ENCODE peak calls at places on chromosomes 13 and 19, in six cellular contexts. O is dorsolateral prefrontal cortex, U is choroid plexus epithelial cell, G is brain microvascular endothelial cell, A is A549, N is neural progenitor cell. W is an unnamed sample.

GRCh38 chr13:38564751-38565150 is 122.1 kb upstream of the FREM2 start:
- DNase-seq in O (no peak), U (no peak), G (no peak), A (no peak), N (no peak), W (no peak)

GRCh38 chr19:8515317-8515716 is 1.4 kb upstream of the ZNF414 start:
- DNase-seq in O (no peak), U (peak; percentile 12), G (no peak), A (no peak), N (no peak), W (no peak)

GRCh38 chr13:100336795-100337516 is 248.1 kb downstream of the PCCA start:
- DNase-seq in O (no peak), U (no peak), G (no peak), A (no peak), N (no peak), W (no peak)

GRCh38 chr19:7775761-7776160 is 12.7 kb downstream of the CLEC4M start:
- DNase-seq in O (no peak), U (no peak), G (no peak), A (no peak), N (no peak), W (no peak)

GRCh38 chr19:11481777-11482383 is 1.0 kb upstream of the ELAVL3 start:
- DNase-seq in O (peak; percentile 99), U (peak; percentile 90), G (peak; percentile 77), A (peak; percentile 90), N (peak; percentile 92), W (peak; percentile 67)

GRCh38 chr13:94031609-94032008 is 447.9 kb downstream of the DCT start:
- DNase-seq in O (no peak), U (peak; percentile 20), G (no peak), A (no peak), N (no peak), W (no peak)

GRCh38 chr13:24688901-24689300 is 8.7 kb downstream of the ATP12A start:
- DNase-seq in O (no peak), U (no peak), G (no peak), A (no peak), N (no peak), W (no peak)

GRCh38 chr19:46132508-46133100 is 8.1 kb upstream of the IGFL3 start:
- DNase-seq in O (no peak), U (no peak), G (no peak), A (no peak), N (no peak), W (no peak)

GRCh38 chr13:97974773-97975172 is 21.3 kb downstream of the IPO5 start:
- DNase-seq in O (no peak), U (peak; percentile 28), G (no peak), A (no peak), N (no peak), W (no peak)

GRCh38 chr19:7913652-7914051 is 978 bp upstream of the TGFBR3L start:
- DNase-seq in O (no peak), U (no peak), G (no peak), A (no peak), N (no peak), W (no peak)

GRCh38 chr13:35723820-35724219 is 247.3 kb upstream of the MAB21L1 start:
- DNase-seq in O (no peak), U (peak; percentile 56), G (peak; percentile 78), A (no peak), N (no peak), W (peak; percentile 47)

GRCh38 chr13:99642006-99642405 is 140.7 kb downstream of the TM9SF2 start:
- DNase-seq in O (no peak), U (no peak), G (no peak), A (no peak), N (no peak), W (no peak)

GRCh38 chr19:9962623-9963290 is 26.4 kb upstream of the OLFM2 start:
- DNase-seq in O (no peak), U (no peak), G (no peak), A (no peak), N (no peak), W (no peak)

GRCh38 chr13:76885203-76886004 is 801 bp downstream of the KCTD12 start:
- DNase-seq in O (peak; percentile 64), U (peak; percentile 86), G (peak; percentile 67), A (peak; percentile 66), N (peak; percentile 79), W (peak; percentile 81)

GRCh38 chr13:43058318-43058674 is 34.9 kb downstream of the DNAJC15 start:
- DNase-seq in O (no peak), U (peak; percentile 73), G (peak; percentile 81), A (peak; percentile 82), N (no peak), W (no peak)

GRCh38 chr13:98313938-98314292 is 136.8 kb upstream of the RNF113B start:
- DNase-seq in O (no peak), U (no peak), G (no peak), A (no peak), N (no peak), W (no peak)

GRCh38 chr19:7676376-7676775 is 514 bp upstream of the MCEMP1 start:
- DNase-seq in O (no peak), U (no peak), G (no peak), A (no peak), N (no peak), W (no peak)

GRCh38 chr13:19810996-19811881 is 28.5 kb upstream of the PSPC1 start:
- DNase-seq in O (no peak), U (peak; percentile 67), G (peak; percentile 8), A (no peak), N (no peak), W (no peak)

GRCh38 chr19:2041686-2042484 is 9.2 kb downstream of the MKNK2 start:
- DNase-seq in O (peak; percentile 96), U (peak; percentile 96), G (peak; percentile 85), A (peak; percentile 96), N (peak; percentile 98), W (peak; percentile 98)

GRCh38 chr19:2039082-2039958 is 11.7 kb downstream of the MKNK2 start:
- DNase-seq in O (no peak), U (no peak), G (no peak), A (no peak), N (no peak), W (no peak)

GRCh38 chr19:2039959-2040646 is 10.9 kb downstream of the MKNK2 start:
- DNase-seq in O (no peak), U (no peak), G (no peak), A (no peak), N (no peak), W (no peak)

GRCh38 chr19:2041436-2041685 is 9.7 kb downstream of the MKNK2 start:
- DNase-seq in O (no peak), U (no peak), G (no peak), A (no peak), N (no peak), W (no peak)

GRCh38 chr19:2040647-2041435 is 10.2 kb downstream of the MKNK2 start:
- DNase-seq in O (no peak), U (no peak), G (no peak), A (no peak), N (no peak), W (no peak)
- H3K4me3 ChIP-seq in O (peak overlapping the region; percentile 62), U (no peak overlapping the region), G (no peak overlapping the region), A (peak overlapping the region; percentile 35), N (peak overlapping the region; percentile 38), W (peak overlapping the region; percentile 56)

GRCh38 chr19:47423203-47423882 is 4.0 kb upstream of the MEIS3 start:
- DNase-seq in O (no peak), U (no peak), G (no peak), A (no peak), N (no peak), W (no peak)

GRCh38 chr19:47419789-47420188 is 462 bp upstream of the MEIS3 start:
- DNase-seq in O (no peak), U (no peak), G (no peak), A (no peak), N (peak; percentile 33), W (no peak)

GRCh38 chr19:47421844-47422395 is 2.6 kb upstream of the MEIS3 start:
- DNase-seq in O (no peak), U (no peak), G (no peak), A (no peak), N (peak; percentile 84), W (no peak)

GRCh38 chr19:47422417-47423163 is 3.3 kb upstream of the MEIS3 start:
- DNase-seq in O (no peak), U (no peak), G (no peak), A (no peak), N (no peak), W (no peak)

DNA sequence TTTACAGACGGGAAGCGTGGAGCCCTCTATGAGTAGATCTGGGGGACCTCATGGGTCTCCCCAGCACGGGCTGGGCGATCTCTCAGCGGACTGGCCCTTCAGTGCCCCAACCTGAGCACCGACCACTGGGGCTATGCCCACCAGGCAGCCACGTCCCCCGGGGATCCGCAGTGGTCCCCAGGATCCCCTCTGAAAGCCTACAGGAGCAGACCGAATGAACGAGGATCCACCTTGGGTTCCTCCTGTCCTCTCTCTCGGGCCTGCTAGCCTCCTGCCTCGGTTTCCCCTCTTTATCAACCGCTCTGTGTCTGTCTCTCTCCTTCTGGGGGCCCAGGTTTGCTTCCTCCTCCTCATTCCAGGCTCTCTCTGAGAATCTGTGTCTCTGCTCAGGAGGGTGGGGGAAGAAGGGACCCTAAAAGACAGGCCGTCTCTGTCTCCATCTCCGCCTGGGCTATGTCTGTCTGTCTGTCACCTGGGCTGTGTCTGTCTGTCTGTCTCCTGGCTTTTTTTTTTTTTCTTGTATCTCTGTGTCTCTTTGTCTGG is 2.0 kb upstream of the MEIS3 start:
- DNase-seq in O (no peak), U (no peak), G (no peak), A (no peak), N (no peak), W (no peak)
- H3K4me3 ChIP-seq in O (no peak overlapping the region), U (no peak overlapping the region), G (no peak overlapping the region), A (no peak overlapping the region), N (peak overlapping the region; percentile 57), W (no peak overlapping the region)

GRCh38 chr19:35777411-35777841 is 2.1 kb downstream of the ARHGAP33 start:
- DNase-seq in O (no peak), U (no peak), G (no peak), A (no peak), N (peak; percentile 64), W (no peak)
- H3K4me3 ChIP-seq in O (peak overlapping the region; percentile 81), U (no peak overlapping the region), G (no peak overlapping the region), A (no peak overlapping the region), N (no peak overlapping the region), W (no peak overlapping the region)

GRCh38 chr19:13024958-13025653 is 29.8 kb downstream of the NFIX start:
- DNase-seq in O (no peak), U (no peak), G (no peak), A (no peak), N (peak; percentile 51), W (no peak)

GRCh38 chr19:13027031-13027430 is 31.8 kb downstream of the NFIX start:
- DNase-seq in O (no peak), U (no peak), G (no peak), A (no peak), N (no peak), W (no peak)

GRCh38 chr19:13027557-13027956 is 32.3 kb downstream of the NFIX start:
- DNase-seq in O (no peak), U (no peak), G (no peak), A (no peak), N (no peak), W (no peak)

GRCh38 chr19:13025819-13026477 is 30.7 kb downstream of the NFIX start:
- DNase-seq in O (no peak), U (no peak), G (no peak), A (no peak), N (no peak), W (no peak)

DNA sequence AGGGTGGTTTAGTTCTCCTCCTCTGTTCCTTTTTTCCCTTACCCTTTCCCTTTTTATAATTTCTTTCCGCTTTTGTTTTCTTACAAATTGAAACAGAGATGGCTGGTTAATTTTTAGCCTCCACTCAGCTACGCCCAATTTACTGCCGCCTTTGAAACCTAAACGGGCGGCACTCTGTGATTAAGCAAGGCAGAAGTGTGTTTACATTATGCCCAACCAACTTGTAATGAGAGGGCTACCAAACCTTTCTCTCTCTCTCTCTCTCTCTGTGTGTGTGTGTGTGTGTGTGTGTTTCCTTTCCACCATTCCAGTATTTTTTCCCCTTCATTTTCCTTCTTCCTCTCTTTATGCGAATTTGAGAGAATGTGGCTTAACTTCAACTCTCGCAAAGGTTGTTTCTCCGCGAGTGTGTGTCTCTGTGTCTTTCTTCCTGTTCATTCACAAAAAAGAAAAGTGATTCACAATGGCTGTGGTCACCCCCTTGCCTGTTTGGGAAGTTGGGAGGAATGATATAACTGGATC is 31.3 kb downstream of the NFIX start:
- DNase-seq in O (no peak), U (no peak), G (no peak), A (peak; percentile 39), N (no peak), W (no peak)
- H3K4me3 ChIP-seq in O (peak overlapping the region; percentile 68), U (no peak overlapping the region), G (no peak overlapping the region), A (no peak overlapping the region), N (no peak overlapping the region), W (peak overlapping the region; percentile 66)